ENCODE peak calls at places on chromosomes 6 and 20, in five cellular contexts. H is pancreas, M is upper lobe of right lung, E is lower lobe of right lung, J is choroid plexus epithelial cell. U is an unnamed sample.

GRCh38 chr6:36660771-36661471 is 17.6 kb upstream of the CDKN1A start:
- DNase-seq in M (peak; percentile 89), J (peak; percentile 55), H (peak; percentile 71), E (peak; percentile 79), U (no peak)

GRCh38 chr6:36729169-36729549 is 31.5 kb downstream of the RAB44 start:
- DNase-seq in H (no peak), M (no peak), E (no peak), J (no peak), U (no peak)

GRCh38 chr6:3442444-3443220 is 14.2 kb downstream of the SLC22A23 start:
- DNase-seq in M (no peak), E (no peak), J (peak; percentile 82), H (no peak), U (peak; percentile 70)

GRCh38 chr20:41123636-41124035 is 13.7 kb upstream of the PLCG1 start:
- DNase-seq in E (no peak), H (no peak), M (no peak), J (no peak), U (no peak)

GRCh38 chr6:11251553-11252358 is 19.3 kb upstream of the NEDD9 start:
- DNase-seq in M (no peak), E (no peak), J (peak; percentile 85), H (no peak), U (no peak)

GRCh38 chr20:29873946-29874345 is 1383.5 kb upstream of the DEFB115 start:
- DNase-seq in H (peak; percentile 86), E (peak; percentile 84), J (peak; percentile 47), M (peak; percentile 84), U (no peak)

GRCh38 chr6:112839525-112839961 is 492.4 kb downstream of the RFPL4B start:
- DNase-seq in H (no peak), M (no peak), E (no peak), J (peak; percentile 78), U (no peak)

GRCh38 chr20:43190332-43190953 is 737 bp upstream of the PTPRT start:
- DNase-seq in J (no peak), E (no peak), H (no peak), M (no peak), U (no peak)

GRCh38 chr6:98958791-98959190 is 11.0 kb upstream of the FBXL4 start:
- DNase-seq in J (no peak), H (no peak), E (no peak), M (no peak), U (no peak)

GRCh38 chr6:121157913-121158312 is 176.4 kb downstream of the TBC1D32 start:
- DNase-seq in E (no peak), H (no peak), J (peak; percentile 24), M (no peak), U (no peak)

GRCh38 chr20:63290677-63291472 is 2.1 kb upstream of the COL20A1 start:
- DNase-seq in H (peak; percentile 91), E (no peak), J (peak; percentile 31), M (no peak), U (no peak)
- TF ChIP-seq CTCF in H (peak; percentile 55), E (peak; percentile 67), J (peak; percentile 67), M (peak; percentile 65), U (peak; percentile 65)

DNA sequence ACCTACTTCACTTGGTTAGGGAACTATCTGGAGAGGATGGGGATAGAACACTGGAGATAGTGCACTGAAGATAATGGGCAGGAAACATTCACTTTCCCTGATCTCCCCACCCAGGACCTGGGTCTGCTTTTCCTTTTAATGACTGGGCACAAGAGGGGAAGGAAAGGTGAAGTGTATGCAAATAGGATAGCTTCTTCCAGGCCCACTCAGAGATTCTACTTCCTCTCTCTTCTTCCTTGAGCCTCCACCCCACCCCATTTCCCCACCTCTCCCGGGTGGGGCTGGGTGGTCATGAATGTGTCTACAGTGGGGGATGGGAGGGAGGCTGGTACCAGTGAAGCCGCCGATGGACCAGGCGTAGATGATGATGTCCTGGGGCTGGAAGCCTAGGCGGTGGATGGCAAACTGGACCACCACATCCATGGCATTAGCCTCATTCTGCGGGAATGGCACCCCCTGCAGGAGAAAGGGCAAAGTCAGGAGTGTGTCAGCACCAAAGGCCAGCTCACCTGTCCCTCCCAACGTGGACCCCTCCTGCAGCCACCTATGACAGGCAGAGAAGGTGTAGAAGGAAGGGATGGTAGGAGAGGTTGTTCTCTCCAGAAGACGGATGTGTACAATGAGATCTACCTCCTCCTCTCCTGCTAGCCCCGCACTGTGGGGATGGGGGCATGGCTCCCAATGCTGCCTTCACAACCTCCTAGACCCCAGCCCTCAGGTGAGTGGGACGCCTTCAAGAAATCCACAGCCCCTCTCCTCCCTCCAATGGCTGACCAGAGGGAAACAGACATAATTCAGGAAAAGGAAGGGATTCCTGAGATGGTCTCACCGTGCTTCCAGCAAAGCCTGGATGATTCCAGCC is 8.6 kb upstream of the LY6G5C start:
- DNase-seq in M (no peak), J (no peak), E (no peak), H (no peak), U (no peak)
- TF ChIP-seq CTCF in M (peak; percentile 25), J (peak; percentile 57), E (peak; percentile 19), H (no peak), U (peak; percentile 58)

DNA sequence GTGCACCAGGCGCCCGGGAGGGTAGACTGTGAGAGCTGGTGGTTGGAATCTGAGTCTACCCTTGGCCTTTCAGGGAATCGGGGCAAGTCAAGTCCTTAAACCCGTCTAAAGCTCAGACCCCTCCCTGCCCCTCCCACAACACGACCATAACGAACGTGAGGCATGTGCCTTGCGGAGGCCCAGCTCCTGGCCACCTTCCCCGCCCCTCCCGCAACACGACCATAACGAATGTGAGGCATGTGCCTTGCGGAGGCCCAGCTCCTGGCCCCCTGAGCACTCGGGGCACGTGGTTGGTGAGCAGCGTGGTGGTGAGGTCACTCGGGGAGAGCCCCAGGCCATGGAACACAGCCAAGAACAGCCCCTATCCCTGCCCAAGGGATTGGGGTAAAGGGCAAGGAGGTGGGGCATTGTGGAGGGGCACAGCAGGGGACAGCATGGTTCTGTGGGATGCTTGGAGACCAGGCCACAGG is 132.2 kb downstream of the TAF4 start:
- DNase-seq in J (no peak), E (peak; percentile 24), H (peak; percentile 45), M (peak; percentile 48), U (no peak)
- TF ChIP-seq CTCF in J (no peak), E (no peak), H (no peak), M (no peak), U (no peak)

GRCh38 chr20:62758226-62758912 is 37.9 kb upstream of the MRGBP start:
- DNase-seq in H (no peak), M (no peak), J (no peak), E (peak; percentile 21), U (no peak)

GRCh38 chr20:62760536-62761057 is 35.7 kb upstream of the MRGBP start:
- DNase-seq in E (peak; percentile 24), J (no peak), M (no peak), H (no peak), U (no peak)

GRCh38 chr20:62761759-62762131 is 34.5 kb upstream of the MRGBP start:
- DNase-seq in E (peak; percentile 25), M (no peak), H (no peak), J (no peak), U (no peak)

GRCh38 chr20:62761058-62761758 is 35.1 kb upstream of the MRGBP start:
- DNase-seq in J (no peak), M (no peak), E (peak; percentile 40), H (no peak), U (no peak)

GRCh38 chr20:62759981-62760431 is 36.3 kb upstream of the MRGBP start:
- DNase-seq in J (no peak), E (peak; percentile 42), H (no peak), M (no peak), U (no peak)
- TF ChIP-seq CTCF in J (no peak), E (no peak), H (no peak), M (no peak), U (no peak)